ENCODE peak calls at places on chromosomes 5 and 9, in ten cellular contexts. P is mesenchymal stem cell, B is HepG2, E is esophagus squamous epithelium, R is heart left ventricle, Z is ovary, M is mesendoderm, G is gastrocnemius medialis, U is GM23338, H is adipocyte. F is an unnamed sample. For H3K4me1 and H3K36me3, the result is how much of the 10 kb centered on the place peaks cover.

GRCh38 chr5:127419858-127420257 is 97.6 kb upstream of the PRRC1 start:
- DNase-seq in R (no peak), Z (no peak), P (no peak), M (no peak), U (no peak), B (no peak), H (no peak), G (no peak), E (no peak), F (no peak)

GRCh38 chr5:61254969-61255555 is 77.0 kb upstream of the ZSWIM6 start:
- DNase-seq in M (no peak), R (no peak), P (no peak), E (no peak), H (no peak), U (no peak), G (no peak), B (no peak), Z (no peak), F (no peak)

GRCh38 chr9:4137755-4138154 is 162.1 kb downstream of the GLIS3 start:
- DNase-seq in M (no peak), Z (no peak), E (no peak), H (peak), G (no peak), R (no peak), P (peak), B (no peak), U (no peak), F (no peak)

GRCh38 chr9:105144841-105145240 is 99.6 kb upstream of the SLC44A1 start:
- DNase-seq in H (peak), R (no peak), Z (no peak), U (no peak), P (no peak), G (no peak), M (no peak), E (no peak), B (no peak), F (no peak)

GRCh38 chr5:56532411-56532935 is 282.9 kb upstream of the MAP3K1 start:
- DNase-seq in P (peak), U (no peak), Z (no peak), E (no peak), G (no peak), H (no peak), B (no peak), M (no peak), R (no peak), F (no peak)

GRCh38 chr5:106121972-106122605 is 1548.6 kb downstream of the EFNA5 start:
- DNase-seq in E (no peak), P (peak), H (no peak), M (peak), G (no peak), B (no peak), R (no peak), Z (no peak), U (peak), F (no peak)

GRCh38 chr9:23044549-23044948 is 597.9 kb downstream of the DMRTA1 start:
- DNase-seq in G (no peak), U (no peak), H (peak), Z (no peak), B (no peak), M (no peak), E (no peak), R (no peak), P (peak), F (no peak)

GRCh38 chr9:42852133-42852532 is 668.7 kb downstream of the SPATA31A6 start:
- DNase-seq in Z (peak), R (peak), U (peak), E (no peak), H (no peak), M (peak), P (peak), G (no peak), B (peak), F (peak)

GRCh38 chr5:14580037-14581034 is 1.3 kb upstream of the OTULINL start:
- DNase-seq in R (no peak), H (peak), P (peak), M (no peak), Z (no peak), G (no peak), U (no peak), E (no peak), B (no peak), F (no peak)

GRCh38 chr9:12875216-12875615 is 100.4 kb downstream of the LURAP1L start:
- DNase-seq in B (no peak), U (no peak), H (no peak), E (no peak), Z (no peak), R (no peak), G (no peak), M (no peak), P (no peak), F (no peak)

GRCh38 chr5:107058239-107058638 is 612.5 kb downstream of the EFNA5 start:
- DNase-seq in H (no peak), U (no peak), M (no peak), G (peak), P (no peak), B (no peak), R (peak), E (no peak), Z (no peak), F (no peak)

GRCh38 chr5:172608773-172609172 is 32.3 kb upstream of the NEURL1B start:
- DNase-seq in H (no peak), G (no peak), R (no peak), Z (no peak), B (no peak), U (no peak), E (no peak), P (no peak), M (no peak), F (no peak)

GRCh38 chr9:131743501-131743900 is 3.6 kb upstream of the RAPGEF1 start:
- DNase-seq in H (no peak), U (no peak), P (no peak), B (no peak), G (no peak), E (no peak), M (no peak), R (no peak), Z (no peak), F (no peak)

GRCh38 chr9:137972988-137973470 is 95.4 kb downstream of the CACNA1B start:
- DNase-seq in G (no peak), U (no peak), H (no peak), M (no peak), P (no peak), E (no peak), R (no peak), Z (no peak), B (no peak), F (no peak)

GRCh38 chr9:85554349-85554748 is 187.4 kb downstream of the AGTPBP1 start:
- DNase-seq in U (peak), P (no peak), M (peak), G (no peak), E (no peak), R (no peak), H (no peak), Z (no peak), B (no peak), F (no peak)

DNA sequence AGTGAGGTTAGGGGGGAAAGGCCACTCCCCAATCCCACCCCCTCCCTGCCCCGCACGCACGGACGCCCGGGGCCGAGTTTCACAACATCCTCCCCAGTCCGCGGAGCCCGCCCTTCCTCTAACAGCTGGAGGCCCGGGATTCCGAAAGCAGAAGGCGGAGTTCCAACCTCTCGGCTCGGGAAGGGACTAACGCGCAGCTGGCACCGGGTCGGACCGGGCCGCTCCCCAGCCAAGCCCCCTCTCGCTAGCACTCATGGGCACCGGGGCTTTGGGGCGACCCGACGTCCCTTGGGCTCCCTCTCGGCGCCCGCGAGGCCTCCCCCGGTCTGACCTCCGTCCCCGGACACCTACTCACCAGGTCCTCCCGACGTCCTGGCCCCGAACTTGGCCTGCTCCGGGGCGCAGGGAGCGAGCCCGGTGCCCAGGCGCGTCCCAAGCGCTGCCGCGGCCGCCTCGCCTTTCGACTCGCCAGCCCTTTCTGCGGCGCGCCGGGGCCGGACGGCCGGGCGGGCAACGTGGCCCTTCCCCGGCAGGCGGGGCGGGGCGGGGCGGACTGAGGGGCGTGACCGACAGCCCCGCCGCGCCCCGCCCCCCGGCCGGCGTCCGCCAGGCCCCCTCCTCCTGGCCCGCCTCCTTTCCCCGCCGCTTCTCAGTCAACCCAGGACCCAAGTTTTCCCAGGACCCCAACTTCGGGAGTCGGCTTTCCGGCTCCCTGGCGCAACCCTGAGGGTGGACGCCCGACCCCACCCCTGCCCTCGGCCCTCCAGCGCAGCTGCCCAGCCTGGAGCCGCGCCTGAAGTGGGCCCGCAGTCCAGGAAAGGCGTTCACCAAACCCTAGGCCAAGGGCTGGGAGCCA is at the start of gene MGAT1:
- DNase-seq in H (peak), Z (peak), E (peak), G (peak), R (peak), U (peak), P (peak), M (peak), B (peak), F (peak)
- H3K4me1 ChIP-seq in H (half or more), Z (under half), E (half or more), G (half or more), R (half or more), U (under half), P (half or more), M (under half), B (half or more), F (half or more)

GRCh38 chr9:92952861-92953620 is 5.7 kb downstream of the FGD3 start:
- DNase-seq in H (peak), U (no peak), P (no peak), R (no peak), G (no peak), M (no peak), B (no peak), E (no peak), Z (no peak), F (no peak)
- H3K4me3 ChIP-seq in H (no peak), U (no peak), P (no peak), R (peak), G (no peak), M (no peak), B (no peak), E (no peak), Z (no peak), F (no peak)

GRCh38 chr9:134950811-134951210 is 33.1 kb upstream of the FCN1 start:
- DNase-seq in B (no peak), Z (no peak), R (no peak), G (peak), H (no peak), U (no peak), P (no peak), E (no peak), M (no peak), F (no peak)

GRCh38 chr9:134951994-134952393 is 34.3 kb upstream of the FCN1 start:
- DNase-seq in Z (no peak), H (no peak), B (no peak), R (no peak), E (no peak), G (no peak), U (no peak), P (no peak), M (no peak), F (no peak)

GRCh38 chr9:134949681-134950403 is 32.1 kb upstream of the FCN1 start:
- DNase-seq in P (no peak), R (no peak), B (no peak), E (no peak), Z (no peak), G (peak), M (no peak), U (no peak), H (no peak), F (no peak)

GRCh38 chr9:134950404-134950760 is 32.7 kb upstream of the FCN1 start:
- DNase-seq in Z (no peak), H (no peak), B (no peak), P (no peak), U (no peak), G (peak), R (no peak), E (no peak), M (no peak), F (no peak)

GRCh38 chr9:134951461-134951860 is 33.7 kb upstream of the FCN1 start:
- DNase-seq in H (no peak), G (no peak), M (no peak), E (no peak), Z (no peak), U (no peak), P (no peak), R (no peak), B (no peak), F (no peak)
- H3K36me3 ChIP-seq in H (under half), G (under half), M (under half), E (under half), Z (under half), U (under half), P (under half), R (under half), B (under half), F (under half)

GRCh38 chr5:139275536-139276297 is 17.8 kb upstream of the MATR3 start:
- DNase-seq in Z (no peak), H (no peak), E (no peak), G (no peak), U (no peak), R (no peak), M (no peak), B (peak), P (no peak), F (no peak)
- H3K4me1 ChIP-seq in Z (under half), H (under half), E (half or more), G (half or more), U (half or more), R (half or more), M (under half), B (half or more), P (under half), F (under half)

GRCh38 chr5:168292783-168293696 is 1.6 kb downstream of the WWC1 start:
- DNase-seq in Z (no peak), E (no peak), M (no peak), G (no peak), R (no peak), U (peak), B (no peak), H (no peak), P (no peak), F (no peak)

GRCh38 chr5:168296687-168297086 is 5.2 kb downstream of the WWC1 start:
- DNase-seq in E (no peak), U (no peak), B (no peak), H (no peak), Z (no peak), P (no peak), G (no peak), M (peak), R (no peak), F (no peak)

GRCh38 chr5:168291961-168292782 is 727 bp downstream of the WWC1 start:
- DNase-seq in M (peak), U (peak), Z (no peak), R (no peak), P (peak), H (peak), B (no peak), G (no peak), E (no peak), F (no peak)

GRCh38 chr5:168298949-168299348 is 7.5 kb downstream of the WWC1 start:
- DNase-seq in M (no peak), P (no peak), E (no peak), H (no peak), R (no peak), G (no peak), B (no peak), Z (no peak), U (no peak), F (no peak)

DNA sequence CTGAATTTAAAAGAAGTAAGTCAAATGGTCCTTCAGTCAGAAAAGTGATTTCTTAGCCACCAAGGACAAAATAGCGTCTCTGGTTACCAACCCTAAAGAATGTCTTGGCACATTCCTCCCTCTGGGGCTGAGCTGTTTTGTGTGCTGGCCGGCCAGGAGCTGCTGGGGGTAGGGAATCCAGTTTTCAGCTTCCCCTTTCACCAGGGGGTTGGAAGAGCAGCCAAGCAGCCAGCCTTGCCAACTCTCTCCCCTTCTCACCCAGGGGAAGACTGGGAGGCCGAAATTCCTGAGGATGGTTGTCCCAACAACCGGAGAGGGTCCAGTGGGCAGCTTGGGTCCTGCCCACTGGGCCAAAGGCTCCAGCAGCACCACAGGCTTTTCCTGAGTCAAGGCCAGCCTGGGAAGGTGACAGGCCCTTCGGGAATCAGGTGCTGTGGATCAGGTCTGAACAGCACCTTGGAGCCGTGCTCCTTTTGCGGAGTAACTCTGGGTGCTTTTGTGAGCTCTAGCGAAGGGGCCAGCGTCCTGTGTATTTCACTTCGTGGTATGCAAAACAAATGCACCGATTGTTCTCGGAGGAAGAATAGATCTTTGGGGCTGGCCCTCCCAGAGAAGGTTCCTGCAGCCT is 4.2 kb downstream of the WWC1 start:
- DNase-seq in Z (no peak), P (peak), M (peak), R (no peak), H (peak), E (no peak), B (no peak), U (peak), G (no peak), F (no peak)
- H3K4me3 ChIP-seq in Z (no peak), P (no peak), M (no peak), R (no peak), H (no peak), E (peak), B (no peak), U (peak), G (no peak), F (no peak)

GRCh38 chr5:1270426-1270825 is 24.4 kb downstream of the TERT start:
- DNase-seq in M (no peak), G (no peak), H (no peak), U (no peak), B (no peak), Z (no peak), R (no peak), P (no peak), E (no peak), F (no peak)
- H3K36me3 ChIP-seq in M (under half), G (under half), H (under half), U (under half), B (under half), Z (under half), R (under half), P (under half), E (under half), F (under half)

F was measured in heart right ventricle.